ENCODE peak calls at places on chromosomes 1 and 21, in four cellular contexts. D is PC-3, T is neuronal stem cell, K is GM23248. Q is an unnamed sample.

GRCh38 chr1:1438531-1439381 is 3.3 kb downstream of the VWA1 start:
- DNase-seq in K (no peak), D (no peak), T (no peak), Q (no peak)

GRCh38 chr21:45737485-45738166 is 94.1 kb downstream of the PCBP3 start:
- DNase-seq in K (no peak), T (no peak), D (no peak), Q (no peak)

GRCh38 chr1:53590581-53591515 is 131.6 kb downstream of the DMRTB1 start:
- DNase-seq in K (peak), T (no peak), D (no peak), Q (no peak)

GRCh38 chr1:193457676-193458075 is 271.3 kb upstream of the B3GALT2 start:
- DNase-seq in D (no peak), K (peak), T (no peak), Q (no peak)

GRCh38 chr21:45329261-45330074 is 41.8 kb upstream of the POFUT2 start:
- DNase-seq in T (no peak), K (no peak), D (peak), Q (peak)

GRCh38 chr1:97743129-97743528 is 177.7 kb downstream of the DPYD start:
- DNase-seq in D (no peak), K (no peak), T (no peak), Q (no peak)

GRCh38 chr1:90605070-90605469 is 112.0 kb downstream of the BARHL2 start:
- DNase-seq in T (no peak), D (no peak), K (no peak), Q (no peak)

GRCh38 chr1:228405200-228405978 is 1.2 kb downstream of the TRIM11 start:
- DNase-seq in D (peak), T (no peak), K (peak), Q (no peak)

GRCh38 chr1:203361843-203362524 is 11.1 kb upstream of the FMOD start:
- DNase-seq in D (peak), T (no peak), K (peak), Q (no peak)

GRCh38 chr1:75134939-75135828 is 996 bp downstream of the LHX8 start:
- DNase-seq in K (peak), D (no peak), T (peak), Q (no peak)

GRCh38 chr1:209823143-209824041 is 4.4 kb upstream of the UTP25 start:
- DNase-seq in D (peak), T (peak), K (peak), Q (no peak)

GRCh38 chr1:111234866-111235265 is 7.4 kb downstream of the CHI3L2 start:
- DNase-seq in D (peak), T (no peak), K (peak), Q (no peak)

GRCh38 chr1:226762988-226763740 is 24.1 kb upstream of the ITPKB start:
- DNase-seq in T (no peak), K (no peak), D (no peak), Q (no peak)

GRCh38 chr1:62481681-62482080 is 44.8 kb downstream of the USP1 start:
- DNase-seq in T (no peak), K (no peak), D (no peak), Q (no peak)

GRCh38 chr1:67135354-67135753 is 584 bp upstream of the C1orf141 start:
- DNase-seq in D (peak), K (peak), T (no peak), Q (no peak)

GRCh38 chr1:51915958-51916357 is 37.4 kb upstream of the NRDC start:
- DNase-seq in D (no peak), K (peak), T (no peak), Q (no peak)

GRCh38 chr1:9037476-9038337 is 11.5 kb upstream of the SLC2A7 start:
- DNase-seq in D (no peak), T (no peak), K (no peak), Q (no peak)

GRCh38 chr1:9040659-9041030 is 14.4 kb upstream of the SLC2A7 start:
- DNase-seq in D (no peak), K (no peak), T (no peak), Q (no peak)

GRCh38 chr1:9039761-9040658 is 13.8 kb upstream of the SLC2A7 start:
- DNase-seq in T (no peak), D (no peak), K (peak), Q (no peak)

GRCh38 chr1:9038338-9038650 is 12.1 kb upstream of the SLC2A7 start:
- DNase-seq in K (no peak), T (no peak), D (no peak), Q (no peak)

GRCh38 chr1:9038881-9039760 is 12.9 kb upstream of the SLC2A7 start:
- DNase-seq in D (no peak), K (peak), T (no peak), Q (no peak)
- H2AFZ ChIP-seq in D (no peak), K (peak), T (no peak), Q (no peak)

GRCh38 chr1:244066954-244067716 is 16.1 kb downstream of the ZBTB18 start:
- DNase-seq in K (no peak), T (no peak), D (no peak), Q (no peak)
- H2AFZ ChIP-seq in K (no peak), T (peak), D (no peak), Q (no peak)

GRCh38 chr1:163720294-163720693 is 398.5 kb downstream of the NUF2 start:
- DNase-seq in K (no peak), D (no peak), T (no peak), Q (no peak)
- H2AFZ ChIP-seq in K (no peak), D (no peak), T (no peak), Q (no peak)

GRCh38 chr1:19273106-19273843 is 15.3 kb downstream of the AKR7A3 start:
- DNase-seq in K (no peak), D (no peak), T (no peak), Q (no peak)
- H2AFZ ChIP-seq in K (no peak), D (no peak), T (no peak), Q (no peak)

GRCh38 chr1:214637722-214638473 is 34.9 kb downstream of the CENPF start:
- DNase-seq in T (no peak), K (peak), D (peak), Q (no peak)
- H2AFZ ChIP-seq in T (no peak), K (peak), D (no peak), Q (no peak)

GRCh38 chr1:151713874-151714273 is 2.7 kb downstream of the CELF3 start:
- DNase-seq in T (no peak), K (no peak), D (no peak), Q (no peak)

GRCh38 chr1:151715726-151716404 is 738 bp downstream of the CELF3 start:
- DNase-seq in K (no peak), D (no peak), T (peak), Q (no peak)

GRCh38 chr1:151716405-151716762 is 219 bp downstream of the CELF3 start:
- DNase-seq in D (no peak), T (no peak), K (no peak), Q (no peak)

GRCh38 chr1:151716771-151717631 is at the start of gene CELF3:
- DNase-seq in D (no peak), T (peak), K (peak), Q (no peak)

DNA sequence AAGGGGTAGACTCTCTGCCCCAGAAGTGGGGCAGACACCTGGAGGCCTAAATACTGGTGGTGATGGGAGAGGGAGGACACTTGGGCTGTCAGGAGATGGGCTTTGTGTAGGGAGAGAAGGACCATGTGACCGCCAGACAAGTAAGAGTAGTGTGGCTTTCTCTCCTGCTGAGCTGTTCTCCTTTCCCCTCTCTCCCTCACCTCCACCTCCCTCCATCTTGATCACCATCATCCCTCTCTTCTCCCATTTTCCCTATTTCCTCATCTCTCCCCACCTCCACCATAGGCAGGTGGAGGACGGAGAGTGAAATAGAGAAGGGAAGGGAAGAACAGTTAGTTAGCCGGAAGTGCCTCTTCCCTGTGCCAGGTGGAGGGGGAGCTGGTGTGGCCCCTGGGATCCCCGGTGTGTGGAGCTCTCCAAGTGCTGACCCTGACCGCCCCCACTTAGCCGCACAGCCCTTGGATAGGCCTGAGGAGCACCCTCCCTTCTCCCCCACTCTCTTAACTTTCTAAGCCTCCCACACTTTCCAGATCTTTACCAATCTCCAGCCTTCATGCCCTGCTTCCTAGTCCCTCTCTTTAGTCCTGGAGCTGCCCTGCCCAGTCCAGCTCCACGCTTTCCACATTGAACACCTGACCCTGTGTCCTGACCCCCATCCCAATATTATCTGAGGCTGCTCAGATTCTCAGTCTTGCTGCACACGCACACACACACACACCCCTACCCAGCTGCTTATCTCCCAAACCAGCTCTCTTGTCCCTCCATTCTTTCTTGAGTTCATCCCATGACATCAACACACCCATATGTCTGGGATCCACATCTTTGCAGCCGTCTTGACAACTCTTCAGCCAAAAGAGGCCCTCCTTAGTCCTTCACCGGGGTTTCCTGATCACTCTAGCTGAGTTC is 1.5 kb downstream of the CELF3 start:
- DNase-seq in D (no peak), K (no peak), T (no peak), Q (no peak)
- H2AFZ ChIP-seq in D (no peak), K (no peak), T (no peak), Q (no peak)

GRCh38 chr1:232501174-232501573 is 128.8 kb downstream of the SIPA1L2 start:
- DNase-seq in D (peak), K (no peak), T (no peak), Q (no peak)
- H2AFZ ChIP-seq in D (no peak), K (no peak), T (no peak), Q (no peak)

GRCh38 chr1:33988161-33988560 is 124.3 kb downstream of the HMGB4 start:
- DNase-seq in D (no peak), T (no peak), K (no peak), Q (no peak)

GRCh38 chr1:33986389-33987095 is 122.7 kb downstream of the HMGB4 start:
- DNase-seq in K (peak), T (no peak), D (no peak), Q (no peak)

GRCh38 chr1:33985656-33986055 is 121.8 kb downstream of the HMGB4 start:
- DNase-seq in T (no peak), D (no peak), K (peak), Q (no peak)

GRCh38 chr1:33985166-33985565 is 121.3 kb downstream of the HMGB4 start:
- DNase-seq in D (no peak), T (no peak), K (peak), Q (no peak)

GRCh38 chr1:33982419-33982818 is 118.5 kb downstream of the HMGB4 start:
- DNase-seq in K (no peak), T (no peak), D (no peak), Q (no peak)
- H2AFZ ChIP-seq in K (no peak), T (no peak), D (no peak), Q (no peak)

GRCh38 chr1:199855580-199855979 is 171.9 kb upstream of the NR5A2 start:
- DNase-seq in T (no peak), K (peak), D (peak), Q (peak)
- H2AFZ ChIP-seq in T (no peak), K (no peak), D (no peak), Q (no peak)

GRCh38 chr1:153505576-153505975 is 30.2 kb downstream of the S100A6 start:
- DNase-seq in D (no peak), T (no peak), K (peak), Q (no peak)
- H2AFZ ChIP-seq in D (no peak), T (no peak), K (no peak), Q (no peak)

Q was measured in PC-9.